ENCODE peak calls at places on chromosomes 2 and 18, in ten cellular contexts. J is trophoblast cell; E is RWPE1; G is ovary; V is HCT116; A is DND-41; Q is CD4-positive, CD25-positive, alpha-beta regulatory T cell; P is mammary epithelial cell; C is colonic mucosa; M is A549. O is an unnamed sample.

GRCh38 chr2:22970284-22970975 is 414.5 kb upstream of the KLHL29 start:
- DNase-seq in J (no peak), E (no peak), G (no peak), V (no peak), A (no peak), Q (no peak), P (no peak), C (no peak), M (no peak), O (no peak)

GRCh38 chr18:32093523-32093922 is 1.8 kb downstream of the RNF138 start:
- DNase-seq in J (no peak), E (peak; percentile 7), G (no peak), V (no peak), A (no peak), Q (no peak), P (no peak), C (peak; percentile 55), M (no peak), O (no peak)

GRCh38 chr18:36377626-36378025 is 80.1 kb downstream of the FHOD3 start:
- DNase-seq in J (no peak), E (no peak), G (no peak), V (no peak), A (no peak), Q (no peak), P (no peak), C (no peak), M (no peak), O (no peak)

GRCh38 chr18:28163201-28163778 is 13.6 kb downstream of the CDH2 start:
- DNase-seq in J (no peak), E (no peak), G (no peak), V (no peak), A (no peak), Q (no peak), P (no peak), C (no peak), M (no peak), O (no peak)

GRCh38 chr18:59617468-59617932 is 79.7 kb downstream of the CCBE1 start:
- DNase-seq in J (no peak), E (peak; percentile 26), G (no peak), V (no peak), A (no peak), Q (no peak), P (peak; percentile 16), C (no peak), M (no peak), O (no peak)

GRCh38 chr18:49859725-49860124 is 46.4 kb upstream of the ACAA2 start:
- DNase-seq in J (no peak), E (no peak), G (no peak), V (no peak), A (no peak), Q (no peak), P (no peak), C (no peak), M (no peak), O (no peak)

GRCh38 chr2:219350938-219351280 is 18.4 kb upstream of the RESP18 start:
- DNase-seq in J (no peak), E (no peak), G (no peak), V (no peak), A (no peak), Q (no peak), P (no peak), C (no peak), M (no peak), O (no peak)

GRCh38 chr2:147013696-147014392 is 831.0 kb upstream of the ACVR2A start:
- DNase-seq in J (no peak), E (no peak), G (no peak), V (no peak), A (no peak), Q (no peak), P (no peak), C (no peak), M (no peak), O (no peak)

GRCh38 chr2:12044857-12045256 is 298.4 kb downstream of the LPIN1 start:
- DNase-seq in J (no peak), E (no peak), G (no peak), V (no peak), A (peak; percentile 55), Q (peak; percentile 4), P (no peak), C (no peak), M (no peak), O (peak; percentile 88)

GRCh38 chr2:136381722-136382633 is 264.0 kb upstream of the CXCR4 start:
- DNase-seq in J (no peak), E (no peak), G (no peak), V (no peak), A (peak; percentile 91), Q (peak; percentile 83), P (no peak), C (no peak), M (no peak), O (peak; percentile 96)

GRCh38 chr2:121649402-121649651 is at the start of gene CLASP1:
- DNase-seq in J (peak; percentile 99), E (peak; percentile 99), G (peak; percentile 97), V (peak; percentile 93), A (peak; percentile 97), Q (peak; percentile 97), P (peak; percentile 96), C (peak; percentile 96), M (peak; percentile 98), O (peak; percentile 97)

GRCh38 chr18:32301976-32302743 is 112.3 kb downstream of the MEP1B start:
- DNase-seq in J (no peak), E (peak; percentile 19), G (no peak), V (no peak), A (no peak), Q (no peak), P (peak; percentile 88), C (no peak), M (peak; percentile 36), O (no peak)

GRCh38 chr2:39380525-39381150 is 56.4 kb downstream of the MAP4K3 start:
- DNase-seq in J (no peak), E (no peak), G (no peak), V (no peak), A (no peak), Q (no peak), P (no peak), C (no peak), M (no peak), O (no peak)

GRCh38 chr2:135064149-135064548 is 12.1 kb downstream of the RAB3GAP1 start:
- DNase-seq in J (no peak), E (no peak), G (no peak), V (no peak), A (no peak), Q (no peak), P (no peak), C (no peak), M (no peak), O (no peak)

GRCh38 chr18:7568426-7568825 is 1.3 kb downstream of the PTPRM start:
- DNase-seq in J (no peak), E (no peak), G (peak; percentile 69), V (no peak), A (no peak), Q (no peak), P (no peak), C (peak; percentile 33), M (no peak), O (no peak)

GRCh38 chr18:7567487-7568425 is 640 bp downstream of the PTPRM start:
- DNase-seq in J (peak; percentile 61), E (peak; percentile 26), G (peak; percentile 74), V (no peak), A (no peak), Q (no peak), P (peak; percentile 54), C (peak; percentile 29), M (peak; percentile 51), O (no peak)

GRCh38 chr18:7566587-7567486 is at the start of gene PTPRM:
- DNase-seq in J (peak; percentile 75), E (peak; percentile 68), G (peak; percentile 88), V (peak; percentile 1), A (no peak), Q (peak; percentile 39), P (peak; percentile 75), C (peak; percentile 65), M (peak; percentile 65), O (no peak)

GRCh38 chr18:7565677-7566076 is 1.4 kb upstream of the PTPRM start:
- DNase-seq in J (no peak), E (no peak), G (no peak), V (no peak), A (no peak), Q (no peak), P (no peak), C (no peak), M (no peak), O (no peak)

DNA sequence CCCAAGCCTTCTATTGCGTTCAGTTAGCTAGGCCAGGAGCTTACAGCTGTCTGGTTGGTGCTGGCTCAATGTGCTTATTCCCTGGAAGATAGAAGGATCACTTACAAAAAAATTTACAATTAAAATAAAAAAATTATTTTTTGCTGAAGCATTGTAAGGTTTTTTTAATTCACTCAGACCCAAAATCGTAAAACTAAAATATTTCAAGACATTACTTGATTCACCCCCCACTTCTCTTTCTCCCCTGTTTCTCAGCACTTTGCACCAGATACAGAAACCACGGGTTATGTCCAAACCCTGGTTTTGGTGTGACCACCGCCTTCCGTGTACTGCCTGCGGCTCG is 901 bp upstream of the PTPRM start:
- DNase-seq in J (no peak), E (no peak), G (no peak), V (no peak), A (no peak), Q (no peak), P (no peak), C (no peak), M (no peak), O (no peak)
- H3K27ac ChIP-seq in J (peak overlapping the region; percentile 86), E (peak overlapping the region; percentile 82), G (peak overlapping the region; percentile 62), V (no peak overlapping the region), A (no peak overlapping the region), Q (no peak overlapping the region), P (peak overlapping the region; percentile 54), C (peak overlapping the region; percentile 89), M (peak overlapping the region; percentile 83), O (no peak overlapping the region)

DNA sequence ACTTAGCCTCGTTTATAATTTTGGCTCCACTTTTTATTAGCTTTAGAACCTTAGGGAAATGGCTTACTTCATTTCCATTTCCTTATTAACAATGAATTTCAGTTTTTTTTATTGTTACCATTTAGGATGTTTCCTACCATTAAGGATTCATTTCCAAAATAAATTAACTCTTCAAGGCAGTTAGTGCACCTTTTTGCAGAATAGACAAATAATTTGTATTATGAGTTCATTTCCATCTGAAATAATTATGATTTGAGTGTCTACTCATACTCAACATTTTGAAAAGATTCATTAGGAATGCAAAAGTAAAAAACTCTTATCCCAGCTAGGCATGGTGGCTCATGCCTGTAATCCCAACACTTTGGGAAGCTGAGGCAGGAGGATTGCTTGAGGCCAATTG is 186.8 kb upstream of the STON1 start:
- DNase-seq in J (no peak), E (no peak), G (no peak), V (no peak), A (no peak), Q (no peak), P (no peak), C (no peak), M (no peak), O (no peak)
- H3K27ac ChIP-seq in J (no peak overlapping the region), E (peak overlapping the region; percentile 60), G (no peak overlapping the region), V (no peak overlapping the region), A (no peak overlapping the region), Q (peak overlapping the region; percentile 85), P (no peak overlapping the region), C (no peak overlapping the region), M (peak overlapping the region; percentile 86), O (no peak overlapping the region)

GRCh38 chr2:213688129-213688528 is 403.9 kb downstream of the SPAG16 start:
- DNase-seq in J (no peak), E (no peak), G (no peak), V (no peak), A (no peak), Q (no peak), P (no peak), C (no peak), M (no peak), O (no peak)
- H3K27ac ChIP-seq in J (no peak overlapping the region), E (no peak overlapping the region), G (no peak overlapping the region), V (no peak overlapping the region), A (no peak overlapping the region), Q (no peak overlapping the region), P (no peak overlapping the region), C (no peak overlapping the region), M (no peak overlapping the region), O (no peak overlapping the region)

GRCh38 chr2:203016716-203017115 is 2.0 kb downstream of the NBEAL1 start:
- DNase-seq in J (no peak), E (no peak), G (no peak), V (no peak), A (no peak), Q (no peak), P (no peak), C (no peak), M (no peak), O (no peak)
- H3K27ac ChIP-seq in J (no peak overlapping the region), E (no peak overlapping the region), G (no peak overlapping the region), V (no peak overlapping the region), A (no peak overlapping the region), Q (no peak overlapping the region), P (peak overlapping the region; percentile 20), C (peak overlapping the region; percentile 93), M (no peak overlapping the region), O (no peak overlapping the region)